ENCODE peak calls at places on chromosome 12, in six cellular contexts. R, H, W, S, Z and N are unnamed samples.

GRCh38 chr12:75438052-75438754 is 42.4 kb upstream of the GLIPR1 start:
- DNase-seq in R (no peak), H (peak; percentile 36), W (no peak), S (no peak), Z (no peak), N (no peak)

GRCh38 chr12:121903202-121903601 is 14.6 kb downstream of the PSMD9 start:
- DNase-seq in R (no peak), H (no peak), W (no peak), S (no peak), Z (no peak), N (no peak)

GRCh38 chr12:24307153-24307552 is 357.7 kb upstream of the SOX5 start:
- DNase-seq in R (no peak), H (no peak), W (no peak), S (no peak), Z (no peak), N (no peak)

GRCh38 chr12:18123707-18124106 is 33.7 kb upstream of the RERGL start:
- DNase-seq in R (no peak), H (no peak), W (no peak), S (no peak), Z (no peak), N (no peak)

GRCh38 chr12:52789637-52790426 is 6.1 kb downstream of the KRT3 start:
- DNase-seq in R (peak; percentile 74), H (no peak), W (no peak), S (no peak), Z (no peak), N (no peak)

GRCh38 chr12:49201595-49202295 is 12.9 kb upstream of the TUBA1A start:
- DNase-seq in R (no peak), H (no peak), W (no peak), S (peak; percentile 43), Z (no peak), N (no peak)

GRCh38 chr12:76519538-76519937 is 40.0 kb downstream of the OSBPL8 start:
- DNase-seq in R (no peak), H (no peak), W (no peak), S (no peak), Z (no peak), N (no peak)

GRCh38 chr12:49697808-49698207 is 9.4 kb downstream of the FMNL3 start:
- DNase-seq in R (no peak), H (no peak), W (no peak), S (no peak), Z (no peak), N (no peak)

GRCh38 chr12:94561943-94562411 is 88.4 kb downstream of the TMCC3 start:
- DNase-seq in R (peak; percentile 77), H (no peak), W (peak; percentile 66), S (peak; percentile 26), Z (no peak), N (no peak)

GRCh38 chr12:54653025-54653424 is 4.9 kb upstream of the DCD start:
- DNase-seq in R (no peak), H (no peak), W (no peak), S (no peak), Z (no peak), N (no peak)

GRCh38 chr12:42372154-42372791 is 46.3 kb downstream of the PPHLN1 start:
- DNase-seq in R (no peak), H (no peak), W (no peak), S (peak; percentile 8), Z (no peak), N (peak; percentile 14)

GRCh38 chr12:56565510-56566101 is 44.0 kb downstream of the RBMS2 start:
- DNase-seq in R (peak; percentile 89), H (peak; percentile 87), W (no peak), S (no peak), Z (peak; percentile 67), N (no peak)

GRCh38 chr12:49538740-49539403 is at the start of gene KCNH3:
- DNase-seq in R (peak; percentile 95), H (peak; percentile 94), W (no peak), S (peak; percentile 78), Z (peak; percentile 89), N (peak; percentile 49)

GRCh38 chr12:96205909-96206308 is 11.7 kb downstream of the ELK3 start:
- DNase-seq in R (no peak), H (no peak), W (no peak), S (no peak), Z (no peak), N (no peak)

GRCh38 chr12:64797156-64797555 is 27.3 kb upstream of the TBC1D30 start:
- DNase-seq in R (no peak), H (no peak), W (no peak), S (no peak), Z (no peak), N (no peak)

GRCh38 chr12:105402366-105402765 is 71.9 kb downstream of the C12orf75 start:
- DNase-seq in R (no peak), H (no peak), W (no peak), S (no peak), Z (no peak), N (no peak)

GRCh38 chr12:11798856-11799530 is 149.5 kb downstream of the ETV6 start:
- DNase-seq in R (no peak), H (no peak), W (no peak), S (no peak), Z (no peak), N (no peak)

GRCh38 chr12:46303039-46303666 is 34.3 kb upstream of the SLC38A1 start:
- DNase-seq in R (no peak), H (no peak), W (peak; percentile 16), S (peak; percentile 72), Z (no peak), N (no peak)

GRCh38 chr12:69534389-69534822 is 50.9 kb upstream of the CCT2 start:
- DNase-seq in R (no peak), H (no peak), W (peak; percentile 10), S (peak; percentile 24), Z (peak; percentile 39), N (no peak)

GRCh38 chr12:117331691-117332090 is 29.7 kb downstream of the NOS1 start:
- DNase-seq in R (no peak), H (no peak), W (no peak), S (no peak), Z (no peak), N (no peak)

GRCh38 chr12:78887008-78887407 is 22.4 kb downstream of the SYT1 start:
- DNase-seq in R (no peak), H (no peak), W (no peak), S (no peak), Z (no peak), N (no peak)

GRCh38 chr12:57896437-57897201 is 44.7 kb upstream of the ATP23 start:
- DNase-seq in R (peak; percentile 95), H (peak; percentile 93), W (peak; percentile 62), S (peak; percentile 46), Z (peak; percentile 78), N (peak; percentile 16)

GRCh38 chr12:85626782-85627171 is 209.4 kb downstream of the RASSF9 start:
- DNase-seq in R (no peak), H (no peak), W (no peak), S (no peak), Z (no peak), N (no peak)

GRCh38 chr12:88339966-88340365 is 197.9 kb downstream of the TMTC3 start:
- DNase-seq in R (no peak), H (no peak), W (no peak), S (no peak), Z (no peak), N (no peak)

GRCh38 chr12:49507139-49507538 is 31.7 kb upstream of the KCNH3 start:
- DNase-seq in R (no peak), H (no peak), W (no peak), S (no peak), Z (no peak), N (no peak)

GRCh38 chr12:121232163-121232562 is 22.2 kb downstream of the P2RX4 start:
- DNase-seq in R (no peak), H (no peak), W (no peak), S (no peak), Z (no peak), N (no peak)

GRCh38 chr12:96361074-96361473 is 39.2 kb downstream of the CDK17 start:
- DNase-seq in R (no peak), H (no peak), W (no peak), S (no peak), Z (no peak), N (no peak)

GRCh38 chr12:127174881-127175280 is 1092.1 kb upstream of the TMEM132C start:
- DNase-seq in R (no peak), H (no peak), W (no peak), S (no peak), Z (no peak), N (no peak)